ENCODE peak calls at places on chromosomes 12 and 14, in seven cellular contexts. D, K, X, J, B, Z and Y are unnamed samples.

GRCh38 chr14:54722791-54723432 is 156.0 kb downstream of the SAMD4A start:
- DNase-seq in D (peak; percentile 33), K (peak; percentile 36), X (peak; percentile 56), J (no peak), B (no peak), Z (peak; percentile 47), Y (peak; percentile 26)

GRCh38 chr12:94872671-94873367 is 130.7 kb downstream of the NDUFA12 start:
- DNase-seq in D (no peak), K (no peak), X (peak; percentile 44), J (no peak), B (no peak), Z (no peak), Y (no peak)

GRCh38 chr14:24609667-24610344 is at the start of gene GZMH:
- DNase-seq in D (no peak), K (no peak), X (no peak), J (no peak), B (no peak), Z (no peak), Y (peak; percentile 65)

GRCh38 chr14:74380845-74381244 is 32.6 kb downstream of the VRTN start:
- DNase-seq in D (no peak), K (no peak), X (no peak), J (no peak), B (no peak), Z (no peak), Y (no peak)

GRCh38 chr12:114733919-114734318 is 49.9 kb upstream of the TBX3 start:
- DNase-seq in D (no peak), K (no peak), X (no peak), J (no peak), B (no peak), Z (no peak), Y (no peak)

GRCh38 chr14:41785696-41786095 is 179.0 kb downstream of the LRFN5 start:
- DNase-seq in D (no peak), K (no peak), X (peak; percentile 50), J (no peak), B (no peak), Z (no peak), Y (no peak)

GRCh38 chr12:25876383-25877045 is 82.0 kb upstream of the RASSF8 start:
- DNase-seq in D (no peak), K (no peak), X (no peak), J (no peak), B (no peak), Z (no peak), Y (no peak)

GRCh38 chr14:56412453-56413434 is 166.9 kb upstream of the TMEM260 start:
- DNase-seq in D (no peak), K (no peak), X (no peak), J (no peak), B (no peak), Z (no peak), Y (no peak)

GRCh38 chr14:76497550-76498484 is 121.9 kb downstream of the ESRRB start:
- DNase-seq in D (no peak), K (no peak), X (peak; percentile 42), J (no peak), B (no peak), Z (no peak), Y (peak; percentile 11)

GRCh38 chr14:72341686-72342085 is 409.5 kb downstream of the RGS6 start:
- DNase-seq in D (no peak), K (no peak), X (no peak), J (no peak), B (no peak), Z (no peak), Y (no peak)

GRCh38 chr12:116539361-116539771 is 19.8 kb upstream of the MAP1LC3B2 start:
- DNase-seq in D (no peak), K (peak; percentile 73), X (no peak), J (no peak), B (no peak), Z (no peak), Y (no peak)

GRCh38 chr12:19183121-19183838 is 53.7 kb downstream of the PLEKHA5 start:
- DNase-seq in D (no peak), K (peak; percentile 37), X (peak; percentile 20), J (no peak), B (no peak), Z (peak; percentile 33), Y (no peak)

GRCh38 chr12:32134144-32134888 is 27.7 kb downstream of the BICD1 start:
- DNase-seq in D (no peak), K (peak; percentile 83), X (no peak), J (no peak), B (no peak), Z (peak; percentile 63), Y (peak; percentile 89)

GRCh38 chr14:23719225-23719985 is 83.2 kb downstream of the DHRS2 start:
- DNase-seq in D (no peak), K (no peak), X (no peak), J (no peak), B (no peak), Z (no peak), Y (no peak)

GRCh38 chr12:106736051-106736957 is 38.2 kb upstream of the RIC8B start:
- DNase-seq in D (no peak), K (no peak), X (no peak), J (no peak), B (no peak), Z (no peak), Y (peak; percentile 42)

GRCh38 chr12:23771230-23771949 is 178.1 kb downstream of the SOX5 start:
- DNase-seq in D (no peak), K (no peak), X (peak; percentile 9), J (peak; percentile 51), B (peak; percentile 85), Z (peak; percentile 18), Y (no peak)

GRCh38 chr12:131368073-131369071 is 342.5 kb upstream of the SFSWAP start:
- DNase-seq in D (no peak), K (no peak), X (no peak), J (no peak), B (peak; percentile 58), Z (no peak), Y (no peak)

GRCh38 chr12:89472508-89472907 is 52.1 kb downstream of the GALNT4 start:
- DNase-seq in D (no peak), K (peak; percentile 84), X (no peak), J (no peak), B (no peak), Z (peak; percentile 70), Y (no peak)

GRCh38 chr12:89468648-89469326 is 55.8 kb downstream of the GALNT4 start:
- DNase-seq in D (no peak), K (no peak), X (no peak), J (no peak), B (no peak), Z (no peak), Y (peak; percentile 31)

GRCh38 chr12:89469361-89469760 is 55.2 kb downstream of the GALNT4 start:
- DNase-seq in D (peak; percentile 39), K (peak; percentile 73), X (no peak), J (no peak), B (no peak), Z (peak; percentile 73), Y (peak; percentile 35)

GRCh38 chr12:89468017-89468416 is 56.6 kb downstream of the GALNT4 start:
- DNase-seq in D (no peak), K (no peak), X (no peak), J (no peak), B (no peak), Z (no peak), Y (no peak)

GRCh38 chr12:89470741-89471504 is 53.7 kb downstream of the GALNT4 start:
- DNase-seq in D (peak; percentile 31), K (peak; percentile 68), X (peak; percentile 61), J (no peak), B (no peak), Z (peak; percentile 53), Y (no peak)
- TF ChIP-seq CTCF in D (peak; percentile 50), K (peak; percentile 73), X (peak; percentile 76), J (peak; percentile 41), B (peak; percentile 44), Z (peak; percentile 61), Y (peak; percentile 62)

GRCh38 chr14:89418976-89419375 is 1.9 kb upstream of the FOXN3 start:
- DNase-seq in D (no peak), K (no peak), X (no peak), J (no peak), B (no peak), Z (no peak), Y (peak; percentile 39)
- TF ChIP-seq CTCF in D (no peak), K (no peak), X (no peak), J (peak; percentile 12), B (no peak), Z (no peak), Y (no peak)

DNA sequence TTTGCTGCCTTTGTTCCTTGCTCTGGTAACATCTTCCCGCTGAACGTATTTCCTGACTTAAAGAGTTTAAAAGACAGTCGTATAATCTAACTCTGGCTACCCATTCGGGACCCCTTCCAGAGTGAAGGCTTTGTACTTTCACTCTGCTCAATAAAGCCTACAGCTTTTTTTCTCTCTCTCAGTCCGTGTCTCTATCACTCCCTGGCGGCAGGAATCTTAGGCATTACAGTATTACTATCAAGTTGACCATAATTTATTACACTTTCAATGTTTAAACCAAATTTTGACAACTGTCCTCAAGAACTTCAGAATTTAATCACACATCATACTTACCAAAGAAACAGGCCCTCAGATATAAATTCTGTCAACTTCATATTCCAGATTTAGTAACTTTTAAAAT is 967.9 kb downstream of the FSCB start:
- DNase-seq in D (no peak), K (peak; percentile 0), X (peak; percentile 59), J (no peak), B (no peak), Z (peak; percentile 10), Y (no peak)
- TF ChIP-seq CTCF in D (peak; percentile 17), K (peak; percentile 21), X (peak; percentile 63), J (peak; percentile 34), B (no peak), Z (peak; percentile 23), Y (no peak)

GRCh38 chr12:7935773-7936581 is at the start of gene SLC2A3:
- DNase-seq in D (peak; percentile 87), K (peak; percentile 92), X (peak; percentile 72), J (peak; percentile 53), B (peak; percentile 77), Z (peak; percentile 96), Y (peak; percentile 80)

GRCh38 chr12:7935464-7935772 is 569 bp downstream of the SLC2A3 start:
- DNase-seq in D (no peak), K (no peak), X (peak; percentile 17), J (no peak), B (no peak), Z (no peak), Y (no peak)

GRCh38 chr12:7934560-7935463 is 1.2 kb downstream of the SLC2A3 start:
- DNase-seq in D (no peak), K (no peak), X (peak; percentile 38), J (no peak), B (no peak), Z (no peak), Y (peak; percentile 33)

GRCh38 chr12:7940906-7941305 is 4.9 kb upstream of the SLC2A3 start:
- DNase-seq in D (no peak), K (no peak), X (no peak), J (no peak), B (no peak), Z (no peak), Y (no peak)

GRCh38 chr12:7937867-7938506 is 2.0 kb upstream of the SLC2A3 start:
- DNase-seq in D (no peak), K (no peak), X (no peak), J (no peak), B (no peak), Z (peak; percentile 42), Y (peak; percentile 72)
- TF ChIP-seq CTCF in D (peak; percentile 46), K (peak; percentile 20), X (peak; percentile 32), J (peak; percentile 54), B (peak; percentile 11), Z (no peak), Y (no peak)

GRCh38 chr12:75289678-75290200 is 40.4 kb downstream of the CAPS2 start:
- DNase-seq in D (peak; percentile 31), K (peak; percentile 31), X (no peak), J (no peak), B (no peak), Z (peak; percentile 53), Y (no peak)
- TF ChIP-seq CTCF in D (no peak), K (peak; percentile 54), X (no peak), J (no peak), B (no peak), Z (peak; percentile 30), Y (no peak)

GRCh38 chr12:30695327-30696102 is at the start of gene IPO8:
- DNase-seq in D (peak; percentile 76), K (peak; percentile 89), X (peak; percentile 96), J (peak; percentile 81), B (peak; percentile 95), Z (peak; percentile 93), Y (peak; percentile 92)
- TF ChIP-seq CTCF in D (peak; percentile 46), K (peak; percentile 23), X (peak; percentile 51), J (peak; percentile 27), B (no peak), Z (peak; percentile 50), Y (peak; percentile 40)